ENCODE peak calls at places on chromosomes 13 and 19, in seven cellular contexts. E, X, I, D, U, B and R are unnamed samples.

GRCh38 chr13:39362652-39363390 is 240.2 kb downstream of the LHFPL6 start:
- DNase-seq in E (no peak), X (no peak), I (no peak), D (no peak), U (no peak), B (no peak), R (no peak)

GRCh38 chr19:13954185-13954584 is 1.9 kb downstream of the DCAF15 start:
- DNase-seq in E (no peak), X (no peak), I (no peak), D (no peak), U (no peak), B (no peak), R (no peak)

GRCh38 chr13:36124236-36124822 is 6.9 kb downstream of the DCLK1 start:
- DNase-seq in E (no peak), X (no peak), I (no peak), D (no peak), U (no peak), B (no peak), R (no peak)

GRCh38 chr19:5038631-5039271 is 69.8 kb downstream of the KDM4B start:
- DNase-seq in E (no peak), X (peak), I (no peak), D (no peak), U (no peak), B (peak), R (peak)

GRCh38 chr19:13902993-13903555 is 2.8 kb downstream of the BRME1 start:
- DNase-seq in E (no peak), X (no peak), I (no peak), D (no peak), U (no peak), B (no peak), R (peak)

GRCh38 chr19:35136977-35137702 is 1.5 kb upstream of the FXYD1 start:
- DNase-seq in E (peak), X (no peak), I (no peak), D (no peak), U (no peak), B (no peak), R (no peak)

GRCh38 chr13:30880151-30880551 is 25.9 kb upstream of the MEDAG start:
- DNase-seq in E (no peak), X (no peak), I (no peak), D (no peak), U (no peak), B (no peak), R (no peak)

GRCh38 chr13:108322206-108322824 is 52.8 kb downstream of the TNFSF13B start:
- DNase-seq in E (no peak), X (peak), I (no peak), D (no peak), U (no peak), B (no peak), R (peak)

GRCh38 chr19:41785653-41786052 is 10.7 kb upstream of the CEACAM3 start:
- DNase-seq in E (peak), X (peak), I (peak), D (no peak), U (peak), B (peak), R (peak)

GRCh38 chr13:114112826-114113322 is 19.5 kb downstream of the RASA3 start:
- DNase-seq in E (no peak), X (no peak), I (peak), D (peak), U (no peak), B (no peak), R (peak)

GRCh38 chr19:1423445-1424181 is 14.6 kb upstream of the RPS15 start:
- DNase-seq in E (no peak), X (no peak), I (no peak), D (no peak), U (no peak), B (no peak), R (no peak)

GRCh38 chr13:114148521-114148855 is 16.1 kb upstream of the RASA3 start:
- DNase-seq in E (peak), X (no peak), I (no peak), D (no peak), U (peak), B (peak), R (no peak)

GRCh38 chr13:25167775-25168174 is 4.3 kb downstream of the AMER2 start:
- DNase-seq in E (no peak), X (no peak), I (no peak), D (no peak), U (no peak), B (no peak), R (no peak)

GRCh38 chr19:7904074-7905020 is 670 bp downstream of the MAP2K7 start:
- DNase-seq in E (peak), X (no peak), I (peak), D (peak), U (no peak), B (no peak), R (peak)

GRCh38 chr13:24063281-24063851 is 97.2 kb upstream of the SPATA13 start:
- DNase-seq in E (no peak), X (no peak), I (no peak), D (no peak), U (no peak), B (no peak), R (no peak)

GRCh38 chr13:79799466-79799865 is 318.5 kb downstream of the NDFIP2 start:
- DNase-seq in E (no peak), X (no peak), I (no peak), D (no peak), U (no peak), B (no peak), R (no peak)

GRCh38 chr19:55070755-55071502 is 4.7 kb upstream of the EPS8L1 start:
- DNase-seq in E (peak), X (no peak), I (peak), D (no peak), U (no peak), B (peak), R (no peak)

GRCh38 chr19:10554760-10555612 is 10.8 kb downstream of the KRI1 start:
- DNase-seq in E (no peak), X (no peak), I (no peak), D (no peak), U (no peak), B (no peak), R (no peak)

GRCh38 chr13:94713556-94714182 is 1.3 kb upstream of the SOX21 start:
- DNase-seq in E (no peak), X (no peak), I (no peak), D (no peak), U (no peak), B (no peak), R (no peak)

GRCh38 chr13:46831588-46832194 is 34.7 kb upstream of the ESD start:
- DNase-seq in E (peak), X (no peak), I (peak), D (no peak), U (no peak), B (no peak), R (peak)

GRCh38 chr19:17058236-17058635 is 17.0 kb downstream of the HAUS8 start:
- DNase-seq in E (no peak), X (no peak), I (no peak), D (no peak), U (no peak), B (no peak), R (peak)

GRCh38 chr13:105814219-105814901 is 721.1 kb downstream of the EFNB2 start:
- DNase-seq in E (no peak), X (no peak), I (no peak), D (no peak), U (no peak), B (no peak), R (no peak)

GRCh38 chr19:45809643-45810159 is 5.4 kb downstream of the RSPH6A start:
- DNase-seq in E (no peak), X (peak), I (no peak), D (no peak), U (no peak), B (no peak), R (peak)

GRCh38 chr19:34145741-34146202 is 26.5 kb upstream of the LSM14A start:
- DNase-seq in E (peak), X (no peak), I (peak), D (no peak), U (peak), B (peak), R (peak)

GRCh38 chr19:41657157-41657556 is 30.3 kb upstream of the CEACAM4 start:
- DNase-seq in E (no peak), X (no peak), I (no peak), D (no peak), U (no peak), B (no peak), R (no peak)

GRCh38 chr19:12521996-12522395 is 29.3 kb downstream of the ZNF564 start:
- DNase-seq in E (no peak), X (no peak), I (peak), D (no peak), U (no peak), B (no peak), R (peak)

GRCh38 chr13:32252812-32253440 is 62.2 kb downstream of the ZAR1L start:
- DNase-seq in E (no peak), X (no peak), I (no peak), D (no peak), U (no peak), B (no peak), R (no peak)

GRCh38 chr13:35964764-35965163 is 166.4 kb downstream of the DCLK1 start:
- DNase-seq in E (no peak), X (no peak), I (no peak), D (no peak), U (no peak), B (no peak), R (no peak)

GRCh38 chr19:888615-889385 is 4.2 kb downstream of the MED16 start:
- DNase-seq in E (no peak), X (no peak), I (no peak), D (no peak), U (no peak), B (no peak), R (no peak)

GRCh38 chr13:33767140-33767539 is 50.8 kb upstream of the RFC3 start:
- DNase-seq in E (no peak), X (no peak), I (no peak), D (no peak), U (no peak), B (no peak), R (no peak)

GRCh38 chr13:76890036-76890435 is 3.8 kb upstream of the KCTD12 start:
- DNase-seq in E (no peak), X (no peak), I (no peak), D (no peak), U (no peak), B (no peak), R (no peak)

GRCh38 chr13:90633849-90634248 is 713.6 kb upstream of the MIR17HG start:
- DNase-seq in E (no peak), X (no peak), I (no peak), D (no peak), U (no peak), B (no peak), R (no peak)

GRCh38 chr13:98280176-98280510 is 103.1 kb upstream of the RNF113B start:
- DNase-seq in E (no peak), X (no peak), I (no peak), D (no peak), U (no peak), B (no peak), R (no peak)

GRCh38 chr19:29976151-29976943 is 34.3 kb downstream of the URI1 start:
- DNase-seq in E (no peak), X (no peak), I (no peak), D (no peak), U (no peak), B (no peak), R (no peak)

GRCh38 chr13:112574476-112575294 is 13.3 kb downstream of the TUBGCP3 start:
- DNase-seq in E (no peak), X (no peak), I (no peak), D (no peak), U (no peak), B (no peak), R (no peak)

GRCh38 chr13:24313449-24313848 is 4.1 kb downstream of the C1QTNF9 start:
- DNase-seq in E (no peak), X (no peak), I (no peak), D (no peak), U (no peak), B (no peak), R (no peak)